ENCODE peak calls at places on chromosomes 16 and 17, in five cellular contexts. S is heart left ventricle, O is cardiac fibroblast, W is neural progenitor cell, J is IMR-90. A is an unnamed sample.

GRCh38 chr16:10182186-10182683 is at the start of gene GRIN2A:
- DNase-seq in O (no peak), J (no peak), S (no peak), W (peak), A (no peak)

GRCh38 chr16:15653227-15653626 is 3.2 kb downstream of the NDE1 start:
- DNase-seq in W (no peak), S (no peak), O (peak), J (peak), A (no peak)

GRCh38 chr17:34827008-34827407 is 134.3 kb downstream of the CCT6B start:
- DNase-seq in S (no peak), J (no peak), W (no peak), O (no peak), A (no peak)

GRCh38 chr16:28528463-28528867 is 10.3 kb downstream of the NUPR1 start:
- DNase-seq in O (no peak), S (no peak), J (no peak), W (no peak), A (no peak)

GRCh38 chr16:1290860-1291575 is 18.4 kb upstream of the UBE2I start:
- DNase-seq in W (no peak), S (no peak), O (no peak), J (no peak), A (no peak)

GRCh38 chr16:50025544-50025931 is 513 bp downstream of the CNEP1R1 start:
- DNase-seq in W (no peak), J (no peak), O (peak), S (no peak), A (no peak)

GRCh38 chr17:82734987-82735866 is at the start of gene FN3K:
- DNase-seq in W (peak), J (peak), O (peak), S (peak), A (peak)

GRCh38 chr17:64040201-64040600 is 19.8 kb upstream of the ICAM2 start:
- DNase-seq in J (no peak), O (no peak), S (no peak), W (no peak), A (no peak)

GRCh38 chr16:27687605-27688004 is 137.7 kb downstream of the KATNIP start:
- DNase-seq in W (no peak), O (peak), J (no peak), S (no peak), A (no peak)

GRCh38 chr17:66725956-66726355 is 109.0 kb upstream of the CACNG5 start:
- DNase-seq in O (no peak), J (no peak), W (no peak), S (no peak), A (no peak)

GRCh38 chr17:67477687-67478086 is 100.6 kb downstream of the PITPNC1 start:
- DNase-seq in S (no peak), J (peak), W (no peak), O (no peak), A (no peak)

GRCh38 chr17:1201132-1201702 is 21.4 kb upstream of the ABR start:
- DNase-seq in O (no peak), S (no peak), W (no peak), J (no peak), A (no peak)

GRCh38 chr17:69246726-69247375 is 18.2 kb upstream of the ABCA10 start:
- DNase-seq in J (peak), O (peak), S (no peak), W (peak), A (no peak)

GRCh38 chr16:82748026-82748425 is 121.3 kb downstream of the CDH13 start:
- DNase-seq in W (no peak), O (peak), J (peak), S (peak), A (no peak)

DNA sequence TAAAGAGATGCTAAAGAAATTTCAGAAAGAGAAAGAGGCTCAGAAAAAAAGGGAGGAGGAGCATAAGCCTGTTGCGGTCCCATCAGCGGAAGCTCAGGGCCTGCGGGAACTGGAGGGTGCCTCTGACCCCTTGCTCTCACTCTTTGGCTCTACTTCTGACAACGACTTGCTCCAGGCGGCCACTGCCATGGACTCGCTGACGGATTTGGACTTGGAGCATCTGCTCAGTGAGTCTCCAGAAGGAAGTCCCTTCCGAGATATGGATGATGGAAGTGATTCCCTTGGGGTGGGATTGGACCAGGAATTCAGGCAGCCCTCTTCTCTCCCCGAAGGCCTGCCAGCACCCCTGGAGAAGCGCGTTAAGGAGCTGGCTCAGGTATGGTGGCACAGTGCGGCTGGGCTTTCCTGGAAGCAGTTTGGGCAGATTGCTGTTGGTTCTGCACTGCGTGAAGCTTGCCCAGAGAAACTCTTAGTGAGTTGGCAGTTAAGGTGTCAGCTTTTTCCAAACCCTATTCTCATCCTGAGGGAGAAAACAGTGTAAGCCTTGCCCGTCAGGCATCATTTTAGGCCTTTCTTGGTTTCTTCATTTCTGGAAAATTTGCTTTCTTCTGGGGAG is 13.6 kb downstream of the UBN1 start:
- DNase-seq in J (no peak), W (no peak), O (no peak), S (no peak), A (no peak)
- TF ChIP-seq CTCF in J (no peak), W (no peak), O (no peak), S (no peak), A (no peak)

DNA sequence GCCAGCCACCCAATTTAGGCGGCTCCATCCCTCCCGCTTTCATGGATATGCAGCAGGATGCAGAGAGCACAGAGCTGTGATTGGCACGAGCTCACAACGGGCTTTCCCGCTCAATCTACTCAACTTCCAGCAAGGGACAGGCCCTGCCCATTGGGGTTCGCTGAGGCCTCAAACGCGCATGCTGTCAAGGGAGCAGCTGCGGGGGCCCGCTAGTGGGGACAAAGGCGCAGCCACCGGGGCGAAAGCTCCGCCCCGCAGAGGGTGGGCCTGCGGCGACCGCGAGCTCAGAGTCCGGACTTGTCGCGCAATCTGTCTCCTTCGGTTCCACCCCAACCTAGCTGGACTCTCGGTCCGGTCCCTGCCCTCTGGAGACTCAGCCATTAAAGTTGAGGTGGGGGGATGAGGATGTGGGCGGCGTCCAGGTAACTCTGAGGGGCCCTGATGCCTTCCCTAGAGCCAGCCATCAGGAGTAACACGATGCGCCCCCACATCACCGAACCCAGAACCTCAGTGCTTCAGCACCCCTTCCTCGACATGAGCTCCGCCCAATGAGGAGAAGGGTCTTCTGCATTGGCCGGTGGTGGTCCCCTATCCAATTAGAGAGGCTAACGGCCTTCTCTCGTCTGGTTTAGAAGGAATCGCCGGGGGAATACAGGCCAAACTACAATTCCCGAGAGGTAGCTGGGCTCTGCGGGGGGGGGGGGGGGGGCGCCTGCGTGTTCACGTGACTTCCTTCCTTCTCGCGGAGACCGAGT is 489 bp upstream of the NFATC3 start:
- DNase-seq in J (peak), O (peak), W (peak), S (peak), A (peak)
- TF ChIP-seq CTCF in J (no peak), O (no peak), W (no peak), S (no peak), A (no peak)

DNA sequence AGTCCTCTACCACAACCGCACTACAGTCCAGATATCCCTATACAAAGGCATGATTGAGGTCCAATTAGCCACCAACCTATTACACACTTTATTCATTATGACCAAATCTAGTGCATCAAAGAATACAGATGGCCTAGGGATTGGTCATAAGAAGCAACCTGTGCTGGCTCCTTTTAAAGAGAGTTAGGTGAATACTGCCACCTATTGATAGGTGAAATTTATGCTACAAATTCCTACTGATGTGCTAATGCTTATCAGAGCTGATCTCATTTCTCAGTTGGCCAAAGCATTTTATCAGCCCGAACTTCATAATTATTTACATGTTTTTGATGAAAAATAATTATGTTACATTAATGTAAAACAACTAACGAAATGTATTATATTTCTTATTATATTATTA is 166.3 kb downstream of the ANKFN1 start:
- DNase-seq in W (peak), S (no peak), J (peak), O (peak), A (no peak)
- TF ChIP-seq CTCF in W (peak), S (peak), J (peak), O (peak), A (peak)

GRCh38 chr17:57515662-57516211 is 229.4 kb downstream of the CCDC182 start:
- DNase-seq in S (no peak), J (no peak), W (no peak), O (no peak), A (no peak)
- TF ChIP-seq CTCF in S (peak), J (peak), W (no peak), O (no peak), A (no peak)

GRCh38 chr17:10327640-10328039 is 45.2 kb downstream of the MYH13 start:
- DNase-seq in O (peak), W (peak), S (peak), J (peak), A (peak)
- TF ChIP-seq CTCF in O (peak), W (peak), S (peak), J (peak), A (peak)

DNA sequence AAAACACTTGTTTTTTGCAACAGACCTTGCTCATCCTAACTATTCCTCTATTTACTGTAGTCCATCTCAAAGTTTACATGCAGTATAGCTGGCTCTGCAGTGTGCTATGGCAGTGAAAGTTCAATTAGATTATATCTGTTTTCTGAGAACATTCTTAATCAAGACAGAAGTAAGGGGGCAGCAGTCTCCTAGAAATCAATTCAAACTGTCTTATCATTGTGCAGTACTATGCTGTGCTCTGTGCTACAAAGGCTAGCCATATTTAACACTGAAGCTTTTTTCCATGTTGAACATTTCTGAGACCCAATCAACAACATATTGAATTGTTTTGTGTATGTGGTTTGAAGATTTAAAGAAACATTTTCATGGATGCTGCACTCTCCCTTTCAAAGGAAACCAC is 11.4 kb downstream of the NETO2 start:
- DNase-seq in S (no peak), O (peak), J (peak), W (no peak), A (no peak)
- TF ChIP-seq CTCF in S (no peak), O (no peak), J (no peak), W (peak), A (no peak)

DNA sequence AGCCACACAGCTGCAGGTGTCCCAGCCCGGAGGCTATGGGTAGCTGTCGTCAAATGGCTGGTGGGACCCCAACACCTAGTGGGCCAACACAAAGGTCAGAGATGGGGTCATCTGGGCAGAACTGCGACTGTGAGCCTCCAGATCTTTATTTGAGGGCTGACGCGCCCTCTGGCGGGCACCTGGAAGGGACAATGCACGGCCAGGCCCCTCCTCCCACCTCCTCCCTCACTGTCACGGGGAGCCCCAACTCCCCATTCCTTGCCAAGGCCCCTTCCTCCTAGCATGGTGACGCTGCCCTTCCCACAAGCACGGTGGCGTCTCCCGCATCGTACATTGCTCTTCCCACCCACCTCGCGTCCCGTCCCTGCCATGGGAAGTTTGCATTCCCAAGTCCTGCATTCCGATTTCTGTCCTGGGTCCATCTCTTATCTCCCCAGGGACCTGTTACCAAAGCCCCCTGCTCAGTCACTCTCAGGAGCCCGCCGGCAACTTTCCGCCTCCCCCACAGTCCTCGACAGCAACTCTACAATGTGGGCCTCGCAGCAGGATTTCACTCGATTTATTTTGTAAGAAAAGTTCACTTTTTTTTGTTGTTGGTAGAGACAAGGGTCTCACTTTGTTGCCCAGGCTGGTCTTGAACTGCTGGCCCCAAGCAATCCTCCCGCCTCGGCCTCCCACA is 1.0 kb downstream of the TLE7 start:
- DNase-seq in S (no peak), O (no peak), W (peak), J (no peak), A (no peak)
- TF ChIP-seq CTCF in S (no peak), O (peak), W (peak), J (no peak), A (peak)

GRCh38 chr16:30395155-30395991 is at the start of gene ZNF48:
- DNase-seq in O (peak), W (peak), J (peak), S (peak), A (peak)
- TF ChIP-seq CTCF in O (no peak), W (peak), J (peak), S (no peak), A (peak)

GRCh38 chr17:21379080-21379711 is 3.0 kb downstream of the KCNJ12 start:
- DNase-seq in J (no peak), O (no peak), S (peak), W (no peak), A (no peak)

GRCh38 chr17:21376835-21377690 is 906 bp downstream of the KCNJ12 start:
- DNase-seq in J (peak), O (peak), W (no peak), S (no peak), A (peak)

GRCh38 chr17:21378553-21378952 is 2.4 kb downstream of the KCNJ12 start:
- DNase-seq in S (no peak), J (no peak), O (no peak), W (no peak), A (no peak)

GRCh38 chr17:21376585-21376834 is 353 bp downstream of the KCNJ12 start:
- DNase-seq in J (no peak), O (no peak), W (peak), S (no peak), A (peak)

DNA sequence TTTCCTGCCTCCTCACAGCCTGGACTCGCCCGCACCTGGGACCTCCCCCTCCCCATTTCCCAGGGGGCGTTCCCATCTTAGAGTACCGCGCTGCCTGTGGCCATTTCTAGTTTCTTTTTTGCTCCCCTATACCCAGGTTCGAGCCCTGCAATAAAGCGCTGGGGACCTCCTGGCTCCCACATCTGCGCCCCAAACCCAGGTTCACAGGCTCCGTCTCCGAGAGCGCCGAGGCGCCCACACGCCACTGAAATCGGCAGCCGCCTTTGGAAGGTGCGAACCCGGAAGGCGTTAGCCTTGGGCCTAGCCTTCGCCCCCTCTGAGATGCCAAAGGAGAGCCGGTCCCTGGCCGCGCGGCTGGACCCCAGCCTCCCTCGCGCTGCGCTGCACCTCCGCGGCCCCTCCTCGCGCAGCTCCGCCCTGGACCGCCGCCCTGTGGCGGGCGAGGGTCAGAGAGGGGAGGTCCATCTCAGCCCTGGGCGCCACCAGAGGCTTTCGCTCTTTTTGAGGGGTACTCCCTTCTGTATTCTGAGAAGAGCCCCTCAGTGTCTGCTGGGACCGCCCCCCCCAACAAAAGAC is 1.8 kb downstream of the KCNJ12 start:
- DNase-seq in J (no peak), W (peak), S (no peak), O (no peak), A (peak)
- TF ChIP-seq CTCF in J (no peak), W (peak), S (no peak), O (no peak), A (peak)